ENCODE peak calls at places on chromosomes 3 and 15, in six cellular contexts. B is anterior cingulate cortex, X is kidney tubule cell, U is ACHN, V is NCI-H510A treated with DMSO at 0.1 percent for 48 hours, G is HepG2. R is an unnamed sample.

GRCh38 chr3:100030346-100030745 is 84.0 kb downstream of the FILIP1L start:
- DNase-seq in B (no peak), X (peak; percentile 90), U (no peak), V (peak; percentile 15), G (no peak), R (no peak)

GRCh38 chr3:82643948-82644347 is 882.5 kb upstream of the GBE1 start:
- DNase-seq in B (no peak), X (no peak), U (peak; percentile 5), V (no peak), G (peak; percentile 10), R (peak; percentile 22)

GRCh38 chr3:111159391-111159790 is 87.8 kb downstream of the NECTIN3 start:
- DNase-seq in B (no peak), X (no peak), U (no peak), V (no peak), G (no peak), R (no peak)

GRCh38 chr15:85689729-85690128 is 105.0 kb downstream of the KLHL25 start:
- DNase-seq in B (peak; percentile 30), X (peak; percentile 21), U (peak; percentile 79), V (no peak), G (no peak), R (peak; percentile 73)

GRCh38 chr3:140931016-140931454 is 10.6 kb upstream of the SLC25A36 start:
- DNase-seq in B (no peak), X (no peak), U (no peak), V (no peak), G (no peak), R (no peak)

GRCh38 chr15:82803793-82804574 is 1.9 kb downstream of the FSD2 start:
- DNase-seq in B (no peak), X (peak; percentile 86), U (peak; percentile 23), V (no peak), G (no peak), R (no peak)

GRCh38 chr3:196138927-196139680 is 57.2 kb upstream of the TFRC start:
- DNase-seq in B (no peak), X (peak; percentile 10), U (no peak), V (no peak), G (no peak), R (no peak)

GRCh38 chr3:27166888-27167287 is 202.3 kb downstream of the NEK10 start:
- DNase-seq in B (peak; percentile 39), X (peak; percentile 91), U (peak; percentile 47), V (no peak), G (no peak), R (peak; percentile 5)

GRCh38 chr3:11566478-11566877 is 77.2 kb downstream of the VGLL4 start:
- DNase-seq in B (no peak), X (no peak), U (no peak), V (no peak), G (no peak), R (no peak)

GRCh38 chr3:126903521-126903920 is 79.4 kb upstream of the PLXNA1 start:
- DNase-seq in B (no peak), X (no peak), U (no peak), V (no peak), G (no peak), R (no peak)

GRCh38 chr15:69293741-69294615 is 4.7 kb upstream of the PAQR5 start:
- DNase-seq in B (no peak), X (no peak), U (no peak), V (no peak), G (no peak), R (no peak)

GRCh38 chr3:16849795-16850194 is 35.0 kb upstream of the PLCL2 start:
- DNase-seq in B (no peak), X (peak; percentile 19), U (peak; percentile 25), V (no peak), G (no peak), R (peak; percentile 22)

GRCh38 chr3:47464603-47465002 is 11.1 kb downstream of the SCAP start:
- DNase-seq in B (no peak), X (no peak), U (no peak), V (no peak), G (no peak), R (no peak)

GRCh38 chr15:71791975-71792374 is 18.4 kb upstream of the NR2E3 start:
- DNase-seq in B (no peak), X (no peak), U (no peak), V (no peak), G (no peak), R (no peak)

GRCh38 chr3:171320721-171321120 is 139.5 kb downstream of the TNIK start:
- DNase-seq in B (no peak), X (no peak), U (no peak), V (no peak), G (no peak), R (peak; percentile 78)

GRCh38 chr3:111326144-111326995 is 215.6 kb upstream of the CD96 start:
- DNase-seq in B (no peak), X (peak; percentile 17), U (no peak), V (no peak), G (no peak), R (no peak)

GRCh38 chr3:140753865-140754754 is 76.2 kb downstream of the TRIM42 start:
- DNase-seq in B (no peak), X (peak; percentile 84), U (no peak), V (peak; percentile 4), G (no peak), R (no peak)

GRCh38 chr3:193016437-193016887 is 98.8 kb upstream of the MB21D2 start:
- DNase-seq in B (no peak), X (peak; percentile 26), U (no peak), V (no peak), G (no peak), R (no peak)

GRCh38 chr3:41330465-41330864 is 131.2 kb downstream of the CTNNB1 start:
- DNase-seq in B (no peak), X (peak; percentile 45), U (no peak), V (no peak), G (no peak), R (no peak)

GRCh38 chr3:126180477-126181397 is at the start of gene ALDH1L1:
- DNase-seq in B (peak; percentile 71), X (peak; percentile 74), U (peak; percentile 39), V (peak; percentile 55), G (peak; percentile 69), R (peak; percentile 65)

GRCh38 chr15:31292391-31293020 is 34.1 kb upstream of the KLF13 start:
- DNase-seq in B (no peak), X (peak; percentile 13), U (no peak), V (no peak), G (peak; percentile 71), R (peak; percentile 98)

GRCh38 chr3:55014081-55014480 is 86.2 kb upstream of the LRTM1 start:
- DNase-seq in B (no peak), X (peak; percentile 65), U (peak; percentile 10), V (no peak), G (no peak), R (no peak)

GRCh38 chr3:3170998-3171397 is 8.5 kb downstream of the CRBN start:
- DNase-seq in B (no peak), X (peak; percentile 42), U (peak; percentile 31), V (peak; percentile 9), G (no peak), R (peak; percentile 43)

GRCh38 chr3:142608615-142609014 is 12.4 kb downstream of the PLS1 start:
- DNase-seq in B (no peak), X (no peak), U (no peak), V (no peak), G (no peak), R (no peak)

GRCh38 chr3:181417748-181418147 is 294.0 kb upstream of the SOX2 start:
- DNase-seq in B (peak; percentile 26), X (no peak), U (no peak), V (no peak), G (no peak), R (peak; percentile 87)

GRCh38 chr3:107598926-107599754 is 76.4 kb downstream of the BBX start:
- DNase-seq in B (no peak), X (peak; percentile 90), U (peak; percentile 77), V (peak; percentile 52), G (peak; percentile 65), R (peak; percentile 77)

GRCh38 chr15:87416591-87417257 is 839.8 kb downstream of the NTRK3 start:
- DNase-seq in B (no peak), X (no peak), U (no peak), V (no peak), G (no peak), R (no peak)

GRCh38 chr3:124928333-124929202 is 6.0 kb downstream of the MUC13 start:
- DNase-seq in B (no peak), X (peak; percentile 64), U (peak; percentile 65), V (peak; percentile 62), G (peak; percentile 57), R (peak; percentile 57)

GRCh38 chr3:114409291-114409690 is 115.5 kb downstream of the TIGIT start:
- DNase-seq in B (no peak), X (peak; percentile 45), U (no peak), V (peak; percentile 7), G (no peak), R (no peak)

GRCh38 chr15:34616613-34617012 is 33.2 kb upstream of the GOLGA8B start:
- DNase-seq in B (no peak), X (peak; percentile 60), U (peak; percentile 33), V (peak; percentile 1), G (peak; percentile 9), R (peak; percentile 19)

GRCh38 chr3:14897266-14897665 is 50.1 kb upstream of the NR2C2 start:
- DNase-seq in B (no peak), X (no peak), U (no peak), V (no peak), G (no peak), R (no peak)

GRCh38 chr3:181616088-181617070 is 95.3 kb upstream of the SOX2 start:
- DNase-seq in B (no peak), X (no peak), U (no peak), V (no peak), G (no peak), R (peak; percentile 77)

GRCh38 chr3:32948625-32949445 is 2.6 kb upstream of the CCR4 start:
- DNase-seq in B (no peak), X (no peak), U (no peak), V (peak; percentile 12), G (no peak), R (no peak)

GRCh38 chr15:99981223-99981647 is 248.0 kb upstream of the LYSMD4 start:
- DNase-seq in B (no peak), X (peak; percentile 29), U (no peak), V (no peak), G (no peak), R (no peak)